ENCODE peak calls at places on chromosomes 16 and 17, in ten cellular contexts. One of them, this sample, is unnamed.
A peak's percentile ranks its signal among the peaks of the same experiment; 100 is the strongest.

GRCh38 chr16:22008215-22009142 is 568 bp downstream of the MOSMO start:
- DNase-seq in Peyer's patch: peak; percentile 50
- DNase-seq in heart left ventricle: peak; percentile 27
- DNase-seq in esophagus squamous epithelium: no peak
- DNase-seq in adrenal gland: no peak
- DNase-seq in lower leg skin: no peak
- DNase-seq in tibial nerve: no peak
- DNase-seq in spleen: peak; percentile 86
- DNase-seq in HCT116: no peak
- DNase-seq in A549: peak; percentile 35
- DNase-seq in this sample: peak; percentile 52

GRCh38 chr17:28476076-28476475 is 2.6 kb downstream of the SLC13A2 start:
- DNase-seq in Peyer's patch: peak; percentile 38
- DNase-seq in heart left ventricle: no peak
- DNase-seq in esophagus squamous epithelium: no peak
- DNase-seq in adrenal gland: no peak
- DNase-seq in lower leg skin: no peak
- DNase-seq in tibial nerve: no peak
- DNase-seq in spleen: no peak
- DNase-seq in HCT116: no peak
- DNase-seq in A549: no peak
- DNase-seq in this sample: no peak

GRCh38 chr17:28948873-28949184 is 2.5 kb downstream of the PHF12 start:
- DNase-seq in Peyer's patch: no peak
- DNase-seq in heart left ventricle: no peak
- DNase-seq in esophagus squamous epithelium: no peak
- DNase-seq in adrenal gland: peak; percentile 53
- DNase-seq in lower leg skin: no peak
- DNase-seq in tibial nerve: no peak
- DNase-seq in spleen: no peak
- DNase-seq in HCT116: no peak
- DNase-seq in A549: peak; percentile 46
- DNase-seq in this sample: no peak

GRCh38 chr17:78210111-78210510 is 3.9 kb upstream of the BIRC5 start:
- DNase-seq in Peyer's patch: no peak
- DNase-seq in heart left ventricle: no peak
- DNase-seq in esophagus squamous epithelium: no peak
- DNase-seq in adrenal gland: no peak
- DNase-seq in lower leg skin: no peak
- DNase-seq in tibial nerve: no peak
- DNase-seq in spleen: no peak
- DNase-seq in HCT116: no peak
- DNase-seq in A549: no peak
- DNase-seq in this sample: no peak

GRCh38 chr16:76461836-76462235 is 184.6 kb downstream of the CNTNAP4 start:
- DNase-seq in Peyer's patch: no peak
- DNase-seq in heart left ventricle: no peak
- DNase-seq in esophagus squamous epithelium: no peak
- DNase-seq in adrenal gland: no peak
- DNase-seq in lower leg skin: no peak
- DNase-seq in tibial nerve: no peak
- DNase-seq in spleen: no peak
- DNase-seq in HCT116: no peak
- DNase-seq in A549: no peak
- DNase-seq in this sample: no peak

GRCh38 chr16:15897834-15898254 is 9.4 kb upstream of the CEP20 start:
- DNase-seq in Peyer's patch: no peak
- DNase-seq in heart left ventricle: no peak
- DNase-seq in esophagus squamous epithelium: no peak
- DNase-seq in adrenal gland: no peak
- DNase-seq in lower leg skin: no peak
- DNase-seq in tibial nerve: no peak
- DNase-seq in spleen: no peak
- DNase-seq in HCT116: no peak
- DNase-seq in A549: no peak
- DNase-seq in this sample: no peak

GRCh38 chr16:87661561-87661960 is 59.3 kb downstream of the JPH3 start:
- DNase-seq in Peyer's patch: no peak
- DNase-seq in heart left ventricle: peak; percentile 39
- DNase-seq in esophagus squamous epithelium: no peak
- DNase-seq in adrenal gland: peak; percentile 31
- DNase-seq in lower leg skin: no peak
- DNase-seq in tibial nerve: no peak
- DNase-seq in spleen: no peak
- DNase-seq in HCT116: no peak
- DNase-seq in A549: peak; percentile 43
- DNase-seq in this sample: no peak

GRCh38 chr17:72850410-72850809 is 242.1 kb downstream of the SLC39A11 start:
- DNase-seq in Peyer's patch: no peak
- DNase-seq in heart left ventricle: no peak
- DNase-seq in esophagus squamous epithelium: no peak
- DNase-seq in adrenal gland: peak; percentile 20
- DNase-seq in lower leg skin: no peak
- DNase-seq in tibial nerve: no peak
- DNase-seq in spleen: no peak
- DNase-seq in HCT116: no peak
- DNase-seq in A549: no peak
- DNase-seq in this sample: peak; percentile 80

GRCh38 chr16:11721781-11722467 is 20.7 kb downstream of the TXNDC11 start:
- DNase-seq in Peyer's patch: no peak
- DNase-seq in heart left ventricle: no peak
- DNase-seq in esophagus squamous epithelium: no peak
- DNase-seq in adrenal gland: no peak
- DNase-seq in lower leg skin: no peak
- DNase-seq in tibial nerve: no peak
- DNase-seq in spleen: no peak
- DNase-seq in HCT116: no peak
- DNase-seq in A549: no peak
- DNase-seq in this sample: no peak

GRCh38 chr16:28931801-28932225 is at the start of gene CD19:
- DNase-seq in Peyer's patch: peak; percentile 75
- DNase-seq in heart left ventricle: no peak
- DNase-seq in esophagus squamous epithelium: no peak
- DNase-seq in adrenal gland: no peak
- DNase-seq in lower leg skin: no peak
- DNase-seq in tibial nerve: no peak
- DNase-seq in spleen: peak; percentile 89
- DNase-seq in HCT116: no peak
- DNase-seq in A549: no peak
- DNase-seq in this sample: no peak

GRCh38 chr17:38731526-38732294 is 1.6 kb downstream of the CISD3 start:
- DNase-seq in Peyer's patch: no peak
- DNase-seq in heart left ventricle: no peak
- DNase-seq in esophagus squamous epithelium: no peak
- DNase-seq in adrenal gland: peak; percentile 60
- DNase-seq in lower leg skin: no peak
- DNase-seq in tibial nerve: no peak
- DNase-seq in spleen: no peak
- DNase-seq in HCT116: no peak
- DNase-seq in A549: no peak
- DNase-seq in this sample: no peak

GRCh38 chr17:38729368-38729885 is 714 bp upstream of the CISD3 start:
- DNase-seq in Peyer's patch: no peak
- DNase-seq in heart left ventricle: no peak
- DNase-seq in esophagus squamous epithelium: no peak
- DNase-seq in adrenal gland: no peak
- DNase-seq in lower leg skin: no peak
- DNase-seq in tibial nerve: no peak
- DNase-seq in spleen: no peak
- DNase-seq in HCT116: no peak
- DNase-seq in A549: no peak
- DNase-seq in this sample: no peak

GRCh38 chr17:38732376-38733314 is 2.5 kb downstream of the CISD3 start:
- DNase-seq in Peyer's patch: peak; percentile 71
- DNase-seq in heart left ventricle: no peak
- DNase-seq in esophagus squamous epithelium: no peak
- DNase-seq in adrenal gland: peak; percentile 90
- DNase-seq in lower leg skin: no peak
- DNase-seq in tibial nerve: no peak
- DNase-seq in spleen: no peak
- DNase-seq in HCT116: no peak
- DNase-seq in A549: no peak
- DNase-seq in this sample: no peak

GRCh38 chr17:38729886-38730525 is at the start of gene CISD3:
- DNase-seq in Peyer's patch: peak; percentile 94
- DNase-seq in heart left ventricle: peak; percentile 91
- DNase-seq in esophagus squamous epithelium: no peak
- DNase-seq in adrenal gland: peak; percentile 82
- DNase-seq in lower leg skin: peak; percentile 62
- DNase-seq in tibial nerve: peak; percentile 65
- DNase-seq in spleen: peak; percentile 97
- DNase-seq in HCT116: peak; percentile 60
- DNase-seq in A549: peak; percentile 86
- DNase-seq in this sample: peak; percentile 92

DNA sequence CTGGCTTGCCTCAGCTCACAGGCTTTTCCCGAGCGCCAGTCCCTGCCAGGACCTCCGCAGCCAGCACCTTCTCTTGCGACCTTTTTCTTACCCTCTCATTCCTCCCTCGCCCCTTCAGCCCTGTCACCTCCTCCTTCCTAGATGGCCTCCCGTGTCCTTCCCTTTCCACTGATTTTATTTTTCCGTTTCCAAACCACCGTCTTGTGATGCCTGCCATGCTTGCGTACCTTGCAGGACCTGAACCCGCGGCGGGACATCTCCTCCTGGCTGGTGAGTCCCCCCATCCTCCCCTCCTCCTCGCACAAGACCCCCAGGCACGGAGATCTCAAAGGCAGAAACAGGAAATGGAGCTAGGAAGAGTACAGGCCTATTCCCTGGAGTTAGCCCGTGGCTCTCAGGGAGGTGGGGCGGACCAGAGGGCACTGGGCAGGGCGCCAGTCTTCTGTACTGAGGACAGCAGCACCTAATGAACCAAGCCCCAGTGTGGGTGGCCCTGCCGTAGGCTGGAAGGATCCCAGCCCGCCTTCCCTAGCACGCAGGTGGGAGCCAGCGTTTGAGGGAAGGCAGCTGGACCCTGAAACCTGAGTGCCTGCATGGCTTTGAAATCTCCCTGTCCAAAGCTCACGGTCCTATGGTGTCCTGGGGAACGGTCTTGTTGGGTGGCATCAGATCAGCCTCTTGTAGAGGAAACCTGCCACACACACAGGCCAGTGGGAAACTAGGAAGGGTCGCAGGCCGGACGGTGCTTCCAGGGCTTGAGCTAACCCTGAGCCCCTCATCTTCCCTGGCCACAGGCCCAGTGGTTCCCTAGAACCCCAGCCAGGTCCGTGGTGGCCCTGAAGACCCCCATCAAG is 612 bp downstream of the CISD3 start:
- DNase-seq in Peyer's patch: peak; percentile 95
- DNase-seq in heart left ventricle: peak; percentile 80
- DNase-seq in esophagus squamous epithelium: no peak
- DNase-seq in adrenal gland: peak; percentile 93
- DNase-seq in lower leg skin: no peak
- DNase-seq in tibial nerve: peak; percentile 61
- DNase-seq in spleen: peak; percentile 87
- DNase-seq in HCT116: no peak
- DNase-seq in A549: peak; percentile 61
- DNase-seq in this sample: peak; percentile 77
- TF ChIP-seq POLR2A in Peyer's patch: peak; percentile 94
- TF ChIP-seq POLR2A in heart left ventricle: no peak
- TF ChIP-seq POLR2A in esophagus squamous epithelium: no peak
- TF ChIP-seq POLR2A in adrenal gland: no peak
- TF ChIP-seq POLR2A in lower leg skin: no peak
- TF ChIP-seq POLR2A in tibial nerve: no peak
- TF ChIP-seq POLR2A in spleen: no peak
- TF ChIP-seq POLR2A in HCT116: no peak
- TF ChIP-seq POLR2A in A549: no peak
- TF ChIP-seq POLR2A in this sample: peak; percentile 33

DNA sequence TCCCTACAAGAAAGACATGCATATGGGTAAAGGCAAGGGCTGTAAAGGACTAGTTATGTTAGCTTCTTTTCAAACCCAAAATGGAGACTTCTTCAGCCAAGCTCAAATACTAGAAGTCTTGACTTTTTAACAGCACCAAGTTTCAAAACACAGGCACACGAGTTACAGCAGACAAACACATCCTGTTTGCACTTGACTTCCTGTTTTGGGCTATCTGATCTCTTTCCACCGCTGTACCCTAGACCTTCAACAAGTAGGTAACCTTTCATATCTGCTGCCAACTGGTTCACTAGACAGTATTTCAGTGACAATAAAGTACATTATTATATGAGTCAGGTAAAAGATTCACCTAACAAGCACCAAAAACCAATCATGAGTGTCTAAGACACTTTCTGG is 12.3 kb downstream of the RFFL start:
- DNase-seq in Peyer's patch: no peak
- DNase-seq in heart left ventricle: no peak
- DNase-seq in esophagus squamous epithelium: no peak
- DNase-seq in adrenal gland: no peak
- DNase-seq in lower leg skin: no peak
- DNase-seq in tibial nerve: no peak
- DNase-seq in spleen: no peak
- DNase-seq in HCT116: no peak
- DNase-seq in A549: no peak
- DNase-seq in this sample: no peak
- TF ChIP-seq POLR2A in Peyer's patch: no peak
- TF ChIP-seq POLR2A in heart left ventricle: no peak
- TF ChIP-seq POLR2A in esophagus squamous epithelium: no peak
- TF ChIP-seq POLR2A in adrenal gland: no peak
- TF ChIP-seq POLR2A in lower leg skin: no peak
- TF ChIP-seq POLR2A in tibial nerve: no peak
- TF ChIP-seq POLR2A in spleen: no peak
- TF ChIP-seq POLR2A in HCT116: no peak
- TF ChIP-seq POLR2A in A549: no peak
- TF ChIP-seq POLR2A in this sample: no peak

GRCh38 chr16:89720859-89721643 is at the start of the genes VPS9D1 and ZNF276:
- DNase-seq in Peyer's patch: peak; percentile 93
- DNase-seq in heart left ventricle: peak; percentile 89
- DNase-seq in esophagus squamous epithelium: no peak
- DNase-seq in adrenal gland: peak; percentile 82
- DNase-seq in lower leg skin: peak; percentile 66
- DNase-seq in tibial nerve: peak; percentile 65
- DNase-seq in spleen: peak; percentile 97
- DNase-seq in HCT116: peak; percentile 60
- DNase-seq in A549: peak; percentile 66
- DNase-seq in this sample: peak; percentile 70
- TF ChIP-seq POLR2A in Peyer's patch: peak; percentile 25
- TF ChIP-seq POLR2A in heart left ventricle: peak; percentile 49
- TF ChIP-seq POLR2A in esophagus squamous epithelium: no peak
- TF ChIP-seq POLR2A in adrenal gland: peak; percentile 19
- TF ChIP-seq POLR2A in lower leg skin: no peak
- TF ChIP-seq POLR2A in tibial nerve: peak; percentile 31
- TF ChIP-seq POLR2A in spleen: peak; percentile 53
- TF ChIP-seq POLR2A in HCT116: peak; percentile 72
- TF ChIP-seq POLR2A in A549: peak; percentile 58
- TF ChIP-seq POLR2A in this sample: peak; percentile 51

DNA sequence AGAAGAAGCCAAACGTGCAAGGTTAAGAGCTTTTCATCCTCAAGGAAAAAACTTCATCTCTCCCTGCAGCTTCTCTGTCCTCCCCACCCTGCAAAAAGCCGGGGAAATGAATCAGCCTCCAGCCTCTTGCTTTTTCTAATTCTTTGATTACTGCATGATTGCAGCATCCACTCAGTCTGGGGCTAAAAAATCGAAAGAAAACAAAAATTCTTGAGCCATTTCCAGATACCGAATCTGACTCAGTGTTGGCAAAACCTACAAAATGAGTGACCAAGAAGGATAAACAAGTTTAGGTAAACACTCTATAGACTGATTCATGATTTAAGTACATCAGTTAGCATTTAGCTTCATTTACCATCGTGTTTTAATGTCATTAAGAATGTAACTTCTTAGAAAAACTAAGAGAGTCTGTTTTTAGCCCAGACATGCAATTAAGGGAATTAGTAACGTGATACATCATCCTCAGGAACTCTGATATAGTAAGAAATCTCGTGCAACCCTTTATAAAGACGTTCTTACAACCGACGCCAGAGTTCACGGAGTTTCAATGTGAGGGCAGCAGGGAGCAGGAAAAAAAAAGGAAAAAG is 287.3 kb upstream of the FOXF1 start:
- DNase-seq in Peyer's patch: no peak
- DNase-seq in heart left ventricle: no peak
- DNase-seq in esophagus squamous epithelium: no peak
- DNase-seq in adrenal gland: no peak
- DNase-seq in lower leg skin: no peak
- DNase-seq in tibial nerve: no peak
- DNase-seq in spleen: no peak
- DNase-seq in HCT116: no peak
- DNase-seq in A549: no peak
- DNase-seq in this sample: no peak
- TF ChIP-seq POLR2A in Peyer's patch: no peak
- TF ChIP-seq POLR2A in heart left ventricle: no peak
- TF ChIP-seq POLR2A in esophagus squamous epithelium: no peak
- TF ChIP-seq POLR2A in adrenal gland: no peak
- TF ChIP-seq POLR2A in lower leg skin: no peak
- TF ChIP-seq POLR2A in tibial nerve: no peak
- TF ChIP-seq POLR2A in spleen: no peak
- TF ChIP-seq POLR2A in HCT116: no peak
- TF ChIP-seq POLR2A in A549: no peak
- TF ChIP-seq POLR2A in this sample: no peak